ENCODE peak calls at places on chromosomes 2 and 18, in six cellular contexts. H, T, A, F, M and J are unnamed samples.

GRCh38 chr2:146989726-146990125 is 855.1 kb upstream of the ACVR2A start:
- DNase-seq in T (no peak), M (no peak), H (no peak), F (no peak), A (no peak), J (no peak)

GRCh38 chr2:162480067-162480466 is 136.1 kb downstream of the GCA start:
- DNase-seq in T (no peak), M (no peak), H (no peak), F (no peak), A (no peak), J (no peak)

GRCh38 chr18:8816805-8817204 is 111.4 kb downstream of the MTCL1 start:
- DNase-seq in T (no peak), M (no peak), H (no peak), F (no peak), A (peak; percentile 49), J (no peak)

GRCh38 chr2:47062721-47063120 is 92.4 kb downstream of the STPG4 start:
- DNase-seq in F (no peak), A (no peak), T (no peak), M (no peak), H (no peak), J (no peak)

GRCh38 chr2:141899740-141900139 is 231.1 kb downstream of the LRP1B start:
- DNase-seq in T (no peak), F (no peak), A (peak; percentile 17), M (no peak), H (no peak), J (no peak)

GRCh38 chr2:196403471-196403870 is 232.1 kb upstream of the STK17B start:
- DNase-seq in M (no peak), H (no peak), T (no peak), A (no peak), F (no peak), J (peak; percentile 18)

GRCh38 chr2:120429586-120430500 is 83.9 kb downstream of the INHBB start:
- DNase-seq in F (no peak), H (no peak), T (no peak), A (no peak), M (no peak), J (no peak)

GRCh38 chr2:114446571-114446970 is 4.1 kb downstream of the DPP10 start:
- DNase-seq in T (no peak), M (no peak), H (no peak), F (no peak), A (no peak), J (no peak)